ENCODE peak calls at places on chromosomes 6 and 20, in five cellular contexts. T is PC-3, S is mesenchymal stem cell, L is WERI-Rb-1, M is IMR-90. B is an unnamed sample. For H3K27me3 and H3K36me3, the result is how much of the 10 kb centered on the place peaks cover.

GRCh38 chr6:7479801-7480266 is 61.6 kb upstream of the DSP start:
- DNase-seq in T (peak), S (peak), L (no peak), M (peak), B (no peak)

GRCh38 chr6:101208152-101208551 is 185.4 kb upstream of the GRIK2 start:
- DNase-seq in T (no peak), S (peak), L (no peak), M (no peak), B (no peak)

GRCh38 chr6:89950446-89950845 is 56.2 kb downstream of the GJA10 start:
- DNase-seq in T (no peak), S (no peak), L (no peak), M (no peak), B (no peak)

GRCh38 chr20:21048841-21049273 is 57.3 kb downstream of the LINC00237 start:
- DNase-seq in T (peak), S (no peak), L (peak), M (no peak), B (peak)

GRCh38 chr6:12472601-12473038 is 182.5 kb downstream of the EDN1 start:
- DNase-seq in T (peak), S (peak), L (no peak), M (peak), B (no peak)

GRCh38 chr20:21522479-21523397 is 8.9 kb upstream of the NKX2-2 start:
- DNase-seq in T (peak), S (no peak), L (no peak), M (no peak), B (no peak)

GRCh38 chr6:166167801-166168615 is at the start of gene TBXT:
- DNase-seq in T (no peak), S (no peak), L (peak), M (no peak), B (no peak)

GRCh38 chr6:52376763-52377162 is 14.8 kb downstream of the PAQR8 start:
- DNase-seq in T (no peak), S (no peak), L (no peak), M (no peak), B (no peak)

GRCh38 chr20:21159658-21160380 is 33.9 kb downstream of the KIZ start:
- DNase-seq in T (peak), S (no peak), L (no peak), M (peak), B (peak)

GRCh38 chr6:44621846-44622245 is 234.3 kb downstream of the CDC5L start:
- DNase-seq in T (no peak), S (no peak), L (no peak), M (no peak), B (no peak)

GRCh38 chr20:48283470-48284110 is 498.3 kb upstream of the SULF2 start:
- DNase-seq in T (peak), S (no peak), L (no peak), M (peak), B (peak)

GRCh38 chr20:50478162-50479036 is 31.8 kb upstream of the PTPN1 start:
- DNase-seq in T (peak), S (peak), L (peak), M (peak), B (peak)

GRCh38 chr20:22338140-22338708 is 246.1 kb downstream of the FOXA2 start:
- DNase-seq in T (no peak), S (no peak), L (no peak), M (no peak), B (no peak)

GRCh38 chr20:8020314-8021079 is 936 bp upstream of the TMX4 start:
- DNase-seq in T (peak), S (peak), L (no peak), M (no peak), B (peak)

GRCh38 chr6:49541210-49541724 is 9.2 kb upstream of the C6orf141 start:
- DNase-seq in T (peak), S (peak), L (no peak), M (peak), B (no peak)

GRCh38 chr6:79946773-79947190 is 571 bp downstream of the ELOVL4 start:
- DNase-seq in T (peak), S (peak), L (peak), M (peak), B (peak)

DNA sequence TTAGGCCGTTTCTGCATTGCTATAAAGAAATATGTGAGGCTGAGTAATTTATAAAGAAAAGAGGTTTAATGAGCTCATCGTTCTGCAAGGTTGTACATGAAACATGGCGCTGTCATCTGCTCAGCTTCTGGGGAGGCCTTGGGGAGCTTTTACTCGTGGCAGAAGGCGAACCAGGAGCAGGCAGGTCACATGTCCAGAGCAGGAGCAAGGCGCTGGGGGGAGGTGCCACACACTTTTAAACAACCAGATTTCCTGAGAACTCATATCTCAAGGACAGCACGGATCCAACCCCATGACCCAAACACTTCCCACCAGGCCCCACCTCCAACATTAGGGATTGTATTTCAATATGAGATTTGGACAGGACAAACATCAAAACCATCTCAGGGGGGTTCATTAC is 6.4 kb upstream of the SLC13A3 start:
- DNase-seq in T (no peak), S (no peak), L (no peak), M (no peak), B (no peak)
- H3K4me3 ChIP-seq in T (no peak), S (no peak), L (no peak), M (no peak), B (no peak)

GRCh38 chr20:63463400-63464288 is 8.8 kb downstream of the KCNQ2 start:
- DNase-seq in T (no peak), S (no peak), L (no peak), M (no peak), B (no peak)
- H3K27me3 ChIP-seq in T (half or more), S (half or more), L (under half), M (under half), B (half or more)

GRCh38 chr6:132868057-132868456 is 53.7 kb downstream of the RPS12 start:
- DNase-seq in T (no peak), S (no peak), L (no peak), M (no peak), B (no peak)

GRCh38 chr6:132867055-132867454 is 52.7 kb downstream of the RPS12 start:
- DNase-seq in T (no peak), S (peak), L (no peak), M (peak), B (no peak)

GRCh38 chr6:132860254-132860653 is 45.9 kb downstream of the RPS12 start:
- DNase-seq in T (no peak), S (no peak), L (no peak), M (no peak), B (no peak)

GRCh38 chr6:132865364-132865763 is 51.0 kb downstream of the RPS12 start:
- DNase-seq in T (no peak), S (no peak), L (no peak), M (no peak), B (no peak)

DNA sequence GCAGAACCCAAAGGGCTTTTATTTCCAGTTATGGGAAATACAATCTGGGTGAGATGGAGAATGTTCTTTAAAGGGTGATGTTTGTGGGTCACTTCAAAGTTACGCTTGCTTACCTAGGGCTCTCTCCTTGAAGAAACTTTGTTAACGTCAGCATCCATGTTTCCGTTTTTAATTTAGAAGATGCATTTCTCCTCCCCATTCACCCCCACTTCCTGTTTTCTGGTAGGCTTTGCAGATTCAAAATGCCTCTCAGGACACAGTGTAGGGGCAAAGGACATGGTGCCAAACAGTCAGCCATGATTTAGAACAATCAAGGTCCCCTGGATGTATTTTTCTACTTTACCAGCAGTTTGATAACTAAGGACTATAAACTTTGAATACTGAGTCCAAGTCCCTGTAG is 49.5 kb downstream of the RPS12 start:
- DNase-seq in T (no peak), S (no peak), L (no peak), M (no peak), B (no peak)
- H3K36me3 ChIP-seq in T (under half), S (under half), L (under half), M (under half), B (under half)

GRCh38 chr20:36548704-36549627 is 7.6 kb downstream of the MYL9 start:
- DNase-seq in T (no peak), S (no peak), L (no peak), M (no peak), B (no peak)
- H3K4me3 ChIP-seq in T (no peak), S (no peak), L (no peak), M (no peak), B (no peak)

DNA sequence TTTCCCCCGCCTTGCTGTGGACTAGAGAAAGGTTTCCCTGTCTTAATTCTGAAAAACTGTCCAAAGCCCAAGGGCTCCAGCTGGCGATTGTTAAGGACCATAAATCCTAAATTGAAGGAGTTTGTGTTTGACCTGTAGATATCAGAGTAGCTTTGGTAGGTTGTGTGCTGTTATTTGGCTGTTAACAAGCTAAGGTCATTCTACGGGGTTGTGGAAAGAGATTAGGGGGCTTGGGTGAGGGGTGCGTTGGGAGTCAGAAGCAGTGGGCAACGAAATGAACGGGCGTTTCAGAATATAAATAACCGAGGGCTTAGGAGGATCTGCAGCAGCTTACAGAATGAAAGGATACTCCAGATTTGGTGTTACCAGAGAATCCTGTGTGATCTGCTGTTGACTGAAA is 32.6 kb upstream of the BTN3A2 start:
- DNase-seq in T (no peak), S (no peak), L (no peak), M (no peak), B (no peak)
- H3K27me3 ChIP-seq in T (under half), S (under half), L (under half), M (under half), B (under half)